ENCODE peak calls at places on chromosomes 11 and 22, in six cellular contexts. One of them, this sample, is unnamed.

GRCh38 chr22:38865201-38866023 is 6.6 kb downstream of the CBX6 start:
- DNase-seq in PC-3: no peak
- DNase-seq in foreskin keratinocyte: no peak
- DNase-seq in epithelial cell of esophagus: no peak
- DNase-seq in Peyer's patch: no peak
- DNase-seq in CD8-positive, alpha-beta T cell: no peak
- DNase-seq in this sample: no peak

GRCh38 chr22:31588970-31589675 is 72.9 kb downstream of the PISD start:
- DNase-seq in CD8-positive, alpha-beta T cell: no peak
- DNase-seq in PC-3: peak
- DNase-seq in epithelial cell of esophagus: no peak
- DNase-seq in foreskin keratinocyte: no peak
- DNase-seq in Peyer's patch: peak
- DNase-seq in this sample: no peak

GRCh38 chr11:108781921-108782320 is 117.1 kb downstream of the DDX10 start:
- DNase-seq in PC-3: no peak
- DNase-seq in epithelial cell of esophagus: no peak
- DNase-seq in Peyer's patch: no peak
- DNase-seq in CD8-positive, alpha-beta T cell: no peak
- DNase-seq in foreskin keratinocyte: no peak
- DNase-seq in this sample: no peak

GRCh38 chr11:35927730-35928129 is 16.1 kb upstream of the LDLRAD3 start:
- DNase-seq in CD8-positive, alpha-beta T cell: no peak
- DNase-seq in Peyer's patch: peak
- DNase-seq in PC-3: peak
- DNase-seq in epithelial cell of esophagus: peak
- DNase-seq in foreskin keratinocyte: peak
- DNase-seq in this sample: no peak

GRCh38 chr22:37267128-37267587 is 15.2 kb upstream of the CYTH4 start:
- DNase-seq in epithelial cell of esophagus: no peak
- DNase-seq in PC-3: peak
- DNase-seq in Peyer's patch: peak
- DNase-seq in CD8-positive, alpha-beta T cell: peak
- DNase-seq in foreskin keratinocyte: no peak
- DNase-seq in this sample: peak

GRCh38 chr22:22111267-22111751 is 128.7 kb upstream of the TOP3B start:
- DNase-seq in Peyer's patch: peak
- DNase-seq in foreskin keratinocyte: peak
- DNase-seq in epithelial cell of esophagus: peak
- DNase-seq in CD8-positive, alpha-beta T cell: no peak
- DNase-seq in PC-3: peak
- DNase-seq in this sample: no peak

GRCh38 chr11:36265793-36266628 is 23.2 kb downstream of the COMMD9 start:
- DNase-seq in CD8-positive, alpha-beta T cell: peak
- DNase-seq in foreskin keratinocyte: no peak
- DNase-seq in Peyer's patch: peak
- DNase-seq in epithelial cell of esophagus: peak
- DNase-seq in PC-3: peak
- DNase-seq in this sample: peak

GRCh38 chr11:35911013-35911412 is 32.8 kb upstream of the LDLRAD3 start:
- DNase-seq in epithelial cell of esophagus: peak
- DNase-seq in PC-3: no peak
- DNase-seq in foreskin keratinocyte: no peak
- DNase-seq in Peyer's patch: no peak
- DNase-seq in CD8-positive, alpha-beta T cell: no peak
- DNase-seq in this sample: no peak

GRCh38 chr11:114225662-114226061 is 70.5 kb upstream of the NNMT start:
- DNase-seq in CD8-positive, alpha-beta T cell: no peak
- DNase-seq in foreskin keratinocyte: no peak
- DNase-seq in epithelial cell of esophagus: no peak
- DNase-seq in Peyer's patch: no peak
- DNase-seq in PC-3: no peak
- DNase-seq in this sample: no peak

GRCh38 chr11:31763296-31763695 is 47.8 kb downstream of the PAX6 start:
- DNase-seq in PC-3: no peak
- DNase-seq in Peyer's patch: no peak
- DNase-seq in CD8-positive, alpha-beta T cell: no peak
- DNase-seq in foreskin keratinocyte: no peak
- DNase-seq in epithelial cell of esophagus: no peak
- DNase-seq in this sample: no peak

GRCh38 chr11:67271548-67272284 is 5.4 kb downstream of the GRK2 start:
- DNase-seq in PC-3: no peak
- DNase-seq in CD8-positive, alpha-beta T cell: no peak
- DNase-seq in foreskin keratinocyte: no peak
- DNase-seq in epithelial cell of esophagus: no peak
- DNase-seq in Peyer's patch: peak
- DNase-seq in this sample: no peak

GRCh38 chr11:116869610-116870009 is 32.2 kb upstream of the APOA1 start:
- DNase-seq in Peyer's patch: no peak
- DNase-seq in foreskin keratinocyte: no peak
- DNase-seq in epithelial cell of esophagus: no peak
- DNase-seq in PC-3: no peak
- DNase-seq in CD8-positive, alpha-beta T cell: no peak
- DNase-seq in this sample: no peak

GRCh38 chr11:69925366-69926196 is 106.4 kb upstream of the FGF3 start:
- DNase-seq in PC-3: no peak
- DNase-seq in CD8-positive, alpha-beta T cell: no peak
- DNase-seq in epithelial cell of esophagus: no peak
- DNase-seq in foreskin keratinocyte: no peak
- DNase-seq in Peyer's patch: no peak
- DNase-seq in this sample: no peak

GRCh38 chr22:37887610-37888378 is 18.3 kb upstream of the MICALL1 start:
- DNase-seq in Peyer's patch: no peak
- DNase-seq in CD8-positive, alpha-beta T cell: no peak
- DNase-seq in PC-3: peak
- DNase-seq in epithelial cell of esophagus: peak
- DNase-seq in foreskin keratinocyte: peak
- DNase-seq in this sample: no peak

GRCh38 chr11:108835624-108836023 is 170.8 kb downstream of the DDX10 start:
- DNase-seq in Peyer's patch: no peak
- DNase-seq in foreskin keratinocyte: no peak
- DNase-seq in CD8-positive, alpha-beta T cell: no peak
- DNase-seq in PC-3: no peak
- DNase-seq in epithelial cell of esophagus: no peak
- DNase-seq in this sample: no peak

GRCh38 chr22:50691521-50691920 is 18.9 kb downstream of the SHANK3 start:
- DNase-seq in CD8-positive, alpha-beta T cell: no peak
- DNase-seq in PC-3: peak
- DNase-seq in Peyer's patch: peak
- DNase-seq in foreskin keratinocyte: peak
- DNase-seq in epithelial cell of esophagus: peak
- DNase-seq in this sample: no peak

GRCh38 chr22:44211946-44212930 is 31.5 kb downstream of the PARVG start:
- DNase-seq in Peyer's patch: no peak
- DNase-seq in foreskin keratinocyte: no peak
- DNase-seq in CD8-positive, alpha-beta T cell: no peak
- DNase-seq in PC-3: no peak
- DNase-seq in epithelial cell of esophagus: no peak
- DNase-seq in this sample: no peak

GRCh38 chr11:40328890-40329617 is 1130.4 kb downstream of the LRRC4C start:
- DNase-seq in CD8-positive, alpha-beta T cell: no peak
- DNase-seq in Peyer's patch: peak
- DNase-seq in PC-3: peak
- DNase-seq in foreskin keratinocyte: peak
- DNase-seq in epithelial cell of esophagus: peak
- DNase-seq in this sample: no peak

GRCh38 chr11:103683581-103683980 is 352.9 kb upstream of the DDI1 start:
- DNase-seq in CD8-positive, alpha-beta T cell: no peak
- DNase-seq in Peyer's patch: no peak
- DNase-seq in PC-3: peak
- DNase-seq in epithelial cell of esophagus: no peak
- DNase-seq in foreskin keratinocyte: no peak
- DNase-seq in this sample: no peak

GRCh38 chr11:35515224-35515623 is 10.2 kb downstream of the PAMR1 start:
- DNase-seq in CD8-positive, alpha-beta T cell: no peak
- DNase-seq in PC-3: no peak
- DNase-seq in Peyer's patch: no peak
- DNase-seq in foreskin keratinocyte: peak
- DNase-seq in epithelial cell of esophagus: peak
- DNase-seq in this sample: no peak

GRCh38 chr11:65355013-65355775 is 643 bp downstream of the TIGD3 start:
- DNase-seq in epithelial cell of esophagus: no peak
- DNase-seq in foreskin keratinocyte: no peak
- DNase-seq in CD8-positive, alpha-beta T cell: peak
- DNase-seq in PC-3: peak
- DNase-seq in Peyer's patch: peak
- DNase-seq in this sample: peak

GRCh38 chr22:45832180-45832579 is 144.8 kb downstream of the WNT7B start:
- DNase-seq in epithelial cell of esophagus: peak
- DNase-seq in Peyer's patch: no peak
- DNase-seq in foreskin keratinocyte: no peak
- DNase-seq in CD8-positive, alpha-beta T cell: no peak
- DNase-seq in PC-3: no peak
- DNase-seq in this sample: no peak
- TF ChIP-seq CTCF in epithelial cell of esophagus: no peak
- TF ChIP-seq CTCF in Peyer's patch: no peak
- TF ChIP-seq CTCF in foreskin keratinocyte: peak
- TF ChIP-seq CTCF in CD8-positive, alpha-beta T cell: no peak
- TF ChIP-seq CTCF in PC-3: peak
- TF ChIP-seq CTCF in this sample: no peak

DNA sequence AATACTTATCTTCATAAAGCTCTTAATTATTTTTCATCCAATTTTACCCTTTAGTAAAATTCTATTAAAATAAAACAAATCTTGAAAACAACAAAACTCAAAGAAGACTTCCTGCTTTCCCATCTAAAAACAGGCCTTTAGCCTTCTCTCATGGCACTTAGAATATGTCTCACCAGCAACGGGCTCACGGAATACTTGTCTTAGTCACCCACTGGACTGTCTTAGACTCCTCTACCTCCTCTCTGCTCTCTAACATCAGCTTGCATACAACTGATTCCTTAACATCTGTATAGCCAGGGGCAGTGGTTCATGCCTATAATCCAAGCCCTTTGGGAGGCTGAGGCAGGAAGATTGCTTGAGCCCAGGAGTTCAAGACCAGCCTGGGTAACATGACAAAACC is 13.7 kb downstream of the HPS5 start:
- DNase-seq in CD8-positive, alpha-beta T cell: no peak
- DNase-seq in Peyer's patch: no peak
- DNase-seq in epithelial cell of esophagus: peak
- DNase-seq in foreskin keratinocyte: no peak
- DNase-seq in PC-3: no peak
- DNase-seq in this sample: no peak
- TF ChIP-seq CTCF in CD8-positive, alpha-beta T cell: no peak
- TF ChIP-seq CTCF in Peyer's patch: no peak
- TF ChIP-seq CTCF in epithelial cell of esophagus: no peak
- TF ChIP-seq CTCF in foreskin keratinocyte: no peak
- TF ChIP-seq CTCF in PC-3: no peak
- TF ChIP-seq CTCF in this sample: no peak

GRCh38 chr11:120223793-120224192 is 13.0 kb downstream of the OAF start:
- DNase-seq in Peyer's patch: no peak
- DNase-seq in PC-3: no peak
- DNase-seq in CD8-positive, alpha-beta T cell: no peak
- DNase-seq in foreskin keratinocyte: no peak
- DNase-seq in epithelial cell of esophagus: no peak
- DNase-seq in this sample: no peak

GRCh38 chr11:120226242-120226641 is 13.7 kb upstream of the POU2F3 start:
- DNase-seq in PC-3: no peak
- DNase-seq in CD8-positive, alpha-beta T cell: no peak
- DNase-seq in foreskin keratinocyte: no peak
- DNase-seq in Peyer's patch: no peak
- DNase-seq in epithelial cell of esophagus: no peak
- DNase-seq in this sample: no peak

GRCh38 chr11:120225372-120225909 is 14.5 kb upstream of the POU2F3 start:
- DNase-seq in Peyer's patch: no peak
- DNase-seq in PC-3: no peak
- DNase-seq in foreskin keratinocyte: no peak
- DNase-seq in epithelial cell of esophagus: no peak
- DNase-seq in CD8-positive, alpha-beta T cell: no peak
- DNase-seq in this sample: no peak

GRCh38 chr11:120224386-120224785 is 13.6 kb downstream of the OAF start:
- DNase-seq in epithelial cell of esophagus: no peak
- DNase-seq in foreskin keratinocyte: no peak
- DNase-seq in CD8-positive, alpha-beta T cell: no peak
- DNase-seq in Peyer's patch: no peak
- DNase-seq in PC-3: no peak
- DNase-seq in this sample: no peak

DNA sequence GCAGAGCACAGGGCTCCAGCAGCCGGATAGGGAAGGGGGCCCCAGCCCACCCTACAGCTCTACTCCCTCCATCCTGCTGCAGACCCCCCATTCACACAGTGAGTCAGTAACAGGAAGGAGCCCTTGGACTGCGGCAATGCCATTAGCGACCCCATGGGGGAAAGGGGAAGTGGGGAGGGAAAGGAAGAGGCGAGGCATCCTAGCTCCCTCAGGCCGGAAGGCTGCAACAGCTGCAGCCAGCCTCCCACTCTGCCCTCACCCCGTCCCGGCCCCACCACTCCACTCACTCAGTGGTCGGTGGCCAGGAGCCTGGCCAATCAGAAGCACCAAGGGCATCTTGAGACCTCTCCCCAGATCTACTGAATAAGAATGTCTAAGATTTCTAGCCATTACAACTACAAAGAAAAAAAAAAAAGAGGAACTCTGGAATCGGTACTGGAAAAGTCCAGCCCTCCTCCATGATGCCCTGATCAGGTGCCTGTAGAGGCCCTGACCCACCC is 14.1 kb downstream of the OAF start:
- DNase-seq in foreskin keratinocyte: no peak
- DNase-seq in Peyer's patch: no peak
- DNase-seq in PC-3: no peak
- DNase-seq in epithelial cell of esophagus: no peak
- DNase-seq in CD8-positive, alpha-beta T cell: no peak
- DNase-seq in this sample: no peak
- TF ChIP-seq CTCF in foreskin keratinocyte: no peak
- TF ChIP-seq CTCF in Peyer's patch: no peak
- TF ChIP-seq CTCF in PC-3: no peak
- TF ChIP-seq CTCF in epithelial cell of esophagus: no peak
- TF ChIP-seq CTCF in CD8-positive, alpha-beta T cell: no peak
- TF ChIP-seq CTCF in this sample: no peak

DNA sequence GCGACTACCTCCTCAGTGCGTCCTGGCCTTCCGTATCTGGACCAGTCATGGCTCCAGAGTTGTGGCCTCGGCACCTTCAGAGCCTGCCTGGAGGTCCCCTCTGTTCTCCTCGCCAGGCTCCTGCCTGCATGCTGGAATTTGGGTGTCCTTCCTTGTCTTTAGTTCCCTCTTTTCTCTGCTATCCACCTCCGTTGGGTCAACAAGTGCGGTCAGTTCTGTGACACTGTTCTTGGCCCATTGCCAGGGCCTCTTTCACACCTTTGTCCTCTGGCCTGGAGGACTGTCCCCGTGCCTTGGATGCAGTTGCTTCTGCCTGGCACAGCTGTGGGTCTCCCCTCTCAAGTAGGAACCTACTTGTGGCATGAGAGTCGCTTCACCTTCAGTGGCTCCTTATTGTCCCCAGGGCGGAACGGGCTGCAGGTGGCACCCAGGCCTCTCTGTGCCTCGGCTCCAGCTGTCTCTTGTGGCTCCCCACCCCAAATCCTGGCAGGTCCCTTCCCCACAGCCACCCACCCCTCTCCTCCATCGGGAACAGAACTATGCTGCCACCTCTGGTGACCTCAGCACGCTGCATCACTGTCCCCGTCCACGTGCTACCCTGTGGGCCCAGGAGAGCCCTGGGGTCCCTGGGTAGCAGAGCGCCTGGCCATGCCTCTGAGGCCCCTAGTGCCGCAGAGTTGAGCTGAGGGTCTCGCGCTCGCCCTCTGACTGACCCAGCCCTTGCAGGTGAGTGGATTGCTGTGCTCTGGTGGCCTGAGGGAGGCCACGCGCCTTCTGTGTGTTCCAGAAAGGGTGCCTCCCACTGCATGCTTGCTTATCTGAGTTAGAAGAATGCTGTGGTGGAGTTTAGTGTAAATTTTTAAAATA is 4.7 kb downstream of the DGCR8 start:
- DNase-seq in foreskin keratinocyte: no peak
- DNase-seq in Peyer's patch: no peak
- DNase-seq in PC-3: no peak
- DNase-seq in CD8-positive, alpha-beta T cell: no peak
- DNase-seq in epithelial cell of esophagus: no peak
- DNase-seq in this sample: no peak
- TF ChIP-seq CTCF in foreskin keratinocyte: peak
- TF ChIP-seq CTCF in Peyer's patch: peak
- TF ChIP-seq CTCF in PC-3: peak
- TF ChIP-seq CTCF in CD8-positive, alpha-beta T cell: no peak
- TF ChIP-seq CTCF in epithelial cell of esophagus: peak
- TF ChIP-seq CTCF in this sample: peak

This sample was measured in mesothelial cell of epicardium.